ENCODE peak calls at places on chromosome 20, in seven cellular contexts. One of them, this sample, is unnamed.

GRCh38 chr20:40583195-40583594 is 105.8 kb downstream of the MAFB start:
- DNase-seq in kidney epithelial cell: no peak
- DNase-seq in upper lobe of right lung: no peak
- DNase-seq in neural progenitor cell: no peak
- DNase-seq in AG10803: no peak
- DNase-seq in H9: no peak
- DNase-seq in AG04450: no peak
- DNase-seq in this sample: no peak

GRCh38 chr20:21707999-21708737 is 2.7 kb downstream of the PAX1 start:
- DNase-seq in kidney epithelial cell: no peak
- DNase-seq in upper lobe of right lung: no peak
- DNase-seq in neural progenitor cell: peak
- DNase-seq in AG10803: no peak
- DNase-seq in H9: no peak
- DNase-seq in AG04450: no peak
- DNase-seq in this sample: no peak

GRCh38 chr20:11677445-11678235 is 240.1 kb upstream of the BTBD3 start:
- DNase-seq in kidney epithelial cell: no peak
- DNase-seq in upper lobe of right lung: no peak
- DNase-seq in neural progenitor cell: no peak
- DNase-seq in AG10803: no peak
- DNase-seq in H9: no peak
- DNase-seq in AG04450: no peak
- DNase-seq in this sample: no peak

GRCh38 chr20:34824026-34824860 is 1.2 kb downstream of the NCOA6 start:
- DNase-seq in kidney epithelial cell: peak
- DNase-seq in upper lobe of right lung: peak
- DNase-seq in neural progenitor cell: peak
- DNase-seq in AG10803: peak
- DNase-seq in H9: peak
- DNase-seq in AG04450: no peak
- DNase-seq in this sample: no peak

GRCh38 chr20:58511364-58511763 is 3.8 kb downstream of the APCDD1L start:
- DNase-seq in kidney epithelial cell: no peak
- DNase-seq in upper lobe of right lung: no peak
- DNase-seq in neural progenitor cell: no peak
- DNase-seq in AG10803: peak
- DNase-seq in H9: no peak
- DNase-seq in AG04450: peak
- DNase-seq in this sample: peak

GRCh38 chr20:20368414-20369352 is 779 bp downstream of the INSM1 start:
- DNase-seq in kidney epithelial cell: no peak
- DNase-seq in upper lobe of right lung: no peak
- DNase-seq in neural progenitor cell: peak
- DNase-seq in AG10803: no peak
- DNase-seq in H9: peak
- DNase-seq in AG04450: no peak
- DNase-seq in this sample: no peak

GRCh38 chr20:58719258-58719657 is 26.7 kb downstream of the NPEPL1 start:
- DNase-seq in kidney epithelial cell: no peak
- DNase-seq in upper lobe of right lung: peak
- DNase-seq in neural progenitor cell: no peak
- DNase-seq in AG10803: no peak
- DNase-seq in H9: peak
- DNase-seq in AG04450: no peak
- DNase-seq in this sample: no peak

GRCh38 chr20:19802492-19803158 is 44.6 kb downstream of the RIN2 start:
- DNase-seq in kidney epithelial cell: peak
- DNase-seq in upper lobe of right lung: no peak
- DNase-seq in neural progenitor cell: peak
- DNase-seq in AG10803: no peak
- DNase-seq in H9: peak
- DNase-seq in AG04450: no peak
- DNase-seq in this sample: no peak

GRCh38 chr20:19073584-19074198 is 138.8 kb upstream of the SLC24A3 start:
- DNase-seq in kidney epithelial cell: no peak
- DNase-seq in upper lobe of right lung: no peak
- DNase-seq in neural progenitor cell: peak
- DNase-seq in AG10803: no peak
- DNase-seq in H9: peak
- DNase-seq in AG04450: no peak
- DNase-seq in this sample: no peak

DNA sequence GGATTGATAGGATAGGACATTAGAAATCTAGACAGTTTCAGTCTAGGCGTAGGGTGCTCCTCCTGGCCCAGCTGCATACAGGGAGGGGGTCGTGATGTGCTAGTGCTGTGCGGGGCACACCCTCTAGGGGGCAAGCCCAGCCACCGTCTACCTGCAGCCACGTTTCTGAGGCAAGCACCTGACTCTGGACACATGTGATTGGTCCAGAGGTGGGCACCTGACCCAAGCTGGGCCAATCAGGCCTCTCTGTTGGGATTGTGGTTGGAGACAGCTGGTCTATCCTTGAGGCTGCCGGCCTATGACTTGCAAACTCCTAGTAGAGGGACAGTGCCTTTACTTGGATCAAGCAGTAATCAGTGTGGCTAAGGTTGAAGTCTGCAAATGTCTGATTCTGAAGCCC is 317.1 kb downstream of the BMP7 start:
- DNase-seq in kidney epithelial cell: no peak
- DNase-seq in upper lobe of right lung: no peak
- DNase-seq in neural progenitor cell: no peak
- DNase-seq in AG10803: no peak
- DNase-seq in H9: peak
- DNase-seq in AG04450: no peak
- DNase-seq in this sample: no peak
- TF ChIP-seq CTCF in kidney epithelial cell: no peak
- TF ChIP-seq CTCF in upper lobe of right lung: no peak
- TF ChIP-seq CTCF in neural progenitor cell: no peak
- TF ChIP-seq CTCF in AG10803: no peak
- TF ChIP-seq CTCF in H9: peak
- TF ChIP-seq CTCF in AG04450: no peak
- TF ChIP-seq CTCF in this sample: no peak

DNA sequence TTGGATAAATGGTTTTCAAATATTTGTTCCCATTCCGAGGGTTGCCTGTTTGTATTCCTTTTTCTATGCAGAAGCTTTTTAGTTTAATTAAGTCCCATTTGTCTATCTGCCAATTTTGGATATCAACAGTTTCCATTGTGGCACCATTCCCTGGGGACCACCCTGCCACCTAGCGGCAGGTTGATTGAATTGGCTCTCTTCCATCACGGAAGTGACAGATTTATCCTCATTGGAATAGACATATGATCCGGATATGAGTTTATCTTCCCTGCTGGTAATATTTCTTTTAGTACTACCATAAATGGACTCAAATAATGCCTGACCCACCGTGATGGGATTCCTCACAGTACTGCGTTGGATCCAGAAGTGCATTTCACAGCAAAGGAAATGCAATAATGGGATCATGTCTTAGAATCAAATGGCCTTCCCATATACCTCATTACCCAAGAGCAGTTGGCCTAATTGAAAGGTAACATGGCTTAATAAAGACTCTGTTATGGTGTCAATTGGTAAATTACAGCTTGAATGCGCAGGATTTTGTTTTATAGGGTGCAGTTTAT is 327.0 kb downstream of the BMP2 start:
- DNase-seq in kidney epithelial cell: no peak
- DNase-seq in upper lobe of right lung: no peak
- DNase-seq in neural progenitor cell: peak
- DNase-seq in AG10803: no peak
- DNase-seq in H9: peak
- DNase-seq in AG04450: no peak
- DNase-seq in this sample: no peak
- TF ChIP-seq CTCF in kidney epithelial cell: peak
- TF ChIP-seq CTCF in upper lobe of right lung: peak
- TF ChIP-seq CTCF in neural progenitor cell: peak
- TF ChIP-seq CTCF in AG10803: peak
- TF ChIP-seq CTCF in H9: peak
- TF ChIP-seq CTCF in AG04450: peak
- TF ChIP-seq CTCF in this sample: peak

GRCh38 chr20:16759161-16759523 is 11.0 kb downstream of the OTOR start:
- DNase-seq in kidney epithelial cell: no peak
- DNase-seq in upper lobe of right lung: no peak
- DNase-seq in neural progenitor cell: no peak
- DNase-seq in AG10803: no peak
- DNase-seq in H9: no peak
- DNase-seq in AG04450: no peak
- DNase-seq in this sample: no peak

GRCh38 chr20:16760431-16761304 is 12.5 kb downstream of the OTOR start:
- DNase-seq in kidney epithelial cell: no peak
- DNase-seq in upper lobe of right lung: no peak
- DNase-seq in neural progenitor cell: no peak
- DNase-seq in AG10803: no peak
- DNase-seq in H9: no peak
- DNase-seq in AG04450: no peak
- DNase-seq in this sample: no peak

GRCh38 chr20:16758459-16759160 is 10.5 kb downstream of the OTOR start:
- DNase-seq in kidney epithelial cell: no peak
- DNase-seq in upper lobe of right lung: no peak
- DNase-seq in neural progenitor cell: no peak
- DNase-seq in AG10803: no peak
- DNase-seq in H9: no peak
- DNase-seq in AG04450: no peak
- DNase-seq in this sample: no peak

GRCh38 chr20:16764560-16764959 is 16.4 kb downstream of the OTOR start:
- DNase-seq in kidney epithelial cell: no peak
- DNase-seq in upper lobe of right lung: no peak
- DNase-seq in neural progenitor cell: no peak
- DNase-seq in AG10803: no peak
- DNase-seq in H9: no peak
- DNase-seq in AG04450: no peak
- DNase-seq in this sample: no peak

DNA sequence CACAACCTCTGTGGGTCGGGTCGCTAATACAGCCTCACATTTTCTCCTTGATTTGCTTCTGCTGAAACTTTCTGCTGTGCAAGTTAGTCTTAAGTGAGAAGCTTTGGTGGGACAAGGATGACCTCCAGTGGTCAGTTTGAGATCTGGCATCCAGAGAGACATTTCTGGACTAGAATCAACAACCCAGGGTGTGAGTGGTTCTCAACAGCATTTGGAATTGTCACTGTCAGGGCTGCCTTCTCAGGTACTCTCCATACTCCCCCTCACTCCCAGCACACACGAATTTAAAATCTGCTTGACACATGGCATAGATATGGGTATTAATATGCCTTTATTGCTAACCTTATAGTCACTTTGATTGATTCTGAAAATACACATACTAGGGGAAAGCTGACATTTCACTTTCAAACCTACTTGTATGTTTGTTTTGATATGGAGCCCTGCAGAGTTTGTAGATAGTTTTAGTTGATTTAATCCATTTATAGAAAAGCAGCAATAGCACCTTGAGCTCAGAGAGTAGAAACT is 13.2 kb downstream of the OTOR start:
- DNase-seq in kidney epithelial cell: peak
- DNase-seq in upper lobe of right lung: no peak
- DNase-seq in neural progenitor cell: peak
- DNase-seq in AG10803: peak
- DNase-seq in H9: peak
- DNase-seq in AG04450: peak
- DNase-seq in this sample: peak
- TF ChIP-seq CTCF in kidney epithelial cell: peak
- TF ChIP-seq CTCF in upper lobe of right lung: peak
- TF ChIP-seq CTCF in neural progenitor cell: peak
- TF ChIP-seq CTCF in AG10803: peak
- TF ChIP-seq CTCF in H9: peak
- TF ChIP-seq CTCF in AG04450: peak
- TF ChIP-seq CTCF in this sample: peak

DNA sequence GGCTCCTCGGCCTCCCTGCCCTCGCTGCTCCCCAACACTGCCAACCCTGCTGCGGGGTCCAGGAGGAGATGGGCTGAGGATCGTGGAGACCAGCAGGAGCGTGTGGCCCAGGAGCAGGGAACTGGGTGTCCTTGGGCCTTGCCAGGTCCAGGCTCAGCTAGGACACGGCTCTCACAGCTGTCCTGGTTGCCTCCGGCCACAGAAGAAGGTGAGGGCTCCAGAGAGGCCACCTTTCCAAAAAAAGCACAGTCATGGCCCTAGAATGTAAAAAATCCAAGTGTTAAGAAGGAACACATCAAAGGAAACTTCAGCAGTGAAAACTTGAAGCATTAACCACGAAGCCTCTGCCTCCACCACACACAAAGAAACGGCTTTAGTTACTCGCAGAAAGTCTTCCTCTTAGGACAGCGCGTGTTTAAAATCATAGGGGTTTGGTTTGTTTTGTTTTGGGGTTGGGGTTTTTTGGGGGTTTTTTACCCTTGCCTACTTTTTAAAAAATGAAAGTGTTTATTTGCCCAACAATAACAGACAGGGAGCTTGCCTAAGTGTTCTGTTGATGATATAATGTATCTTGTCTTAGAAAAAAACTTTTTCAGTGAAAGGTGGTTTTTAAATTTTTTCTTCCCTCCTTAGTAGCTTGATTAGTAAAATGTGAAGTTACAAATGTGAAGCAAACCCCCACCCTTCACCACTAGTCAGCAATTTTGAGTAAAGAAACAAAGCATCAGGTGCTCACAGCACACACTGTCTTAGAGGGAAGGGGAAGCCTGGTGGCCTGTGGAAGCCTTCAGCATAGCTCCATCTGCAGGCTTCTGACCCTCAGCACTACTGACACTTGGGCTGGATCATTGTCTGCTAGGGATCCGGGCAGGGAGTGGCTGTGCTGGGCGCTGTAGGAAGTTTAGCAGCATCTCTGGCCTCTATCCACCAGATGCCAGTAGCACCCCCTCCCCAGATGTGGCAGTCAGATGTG is 60.0 kb downstream of the PTPN1 start:
- DNase-seq in kidney epithelial cell: no peak
- DNase-seq in upper lobe of right lung: no peak
- DNase-seq in neural progenitor cell: peak
- DNase-seq in AG10803: no peak
- DNase-seq in H9: peak
- DNase-seq in AG04450: no peak
- DNase-seq in this sample: no peak
- TF ChIP-seq CTCF in kidney epithelial cell: peak
- TF ChIP-seq CTCF in upper lobe of right lung: peak
- TF ChIP-seq CTCF in neural progenitor cell: peak
- TF ChIP-seq CTCF in AG10803: peak
- TF ChIP-seq CTCF in H9: peak
- TF ChIP-seq CTCF in AG04450: peak
- TF ChIP-seq CTCF in this sample: peak

This sample was measured in AG09319.